ENCODE peak calls at places on chromosomes 2 and 18, in eight cellular contexts. One of them, this sample, is unnamed.

GRCh38 chr2:70919672-70920366 is 15.9 kb upstream of the ATP6V1B1 start:
- DNase-seq in glomerular endothelial cell: peak
- DNase-seq in sigmoid colon: peak
- DNase-seq in NCI-H1105: no peak
- DNase-seq in HuH-7.5: peak
- DNase-seq in activated CD4-positive, alpha-beta T cell treated with anti-CD3 and anti-CD28 coated beads, Interleukin-2, amount 10 ng/mL, durations not matched to agents 7 days and 5 days: peak
- DNase-seq in stimulated activated CD4-positive, alpha-beta T cell treated with anti-CD3 and anti-CD28 coated beads, Interleukin-1b, Interleukin-23, amount 100 ng/mL, for 48 hours: peak
- DNase-seq in T-cell: peak
- DNase-seq in this sample: peak

GRCh38 chr2:215436705-215437570 is 1.1 kb upstream of the FN1 start:
- DNase-seq in T-cell: no peak
- DNase-seq in NCI-H1105: no peak
- DNase-seq in stimulated activated CD4-positive, alpha-beta T cell treated with anti-CD3 and anti-CD28 coated beads, Interleukin-1b, Interleukin-23, amount 100 ng/mL, for 48 hours: no peak
- DNase-seq in glomerular endothelial cell: no peak
- DNase-seq in HuH-7.5: no peak
- DNase-seq in sigmoid colon: no peak
- DNase-seq in activated CD4-positive, alpha-beta T cell treated with anti-CD3 and anti-CD28 coated beads, Interleukin-2, amount 10 ng/mL, durations not matched to agents 7 days and 5 days: no peak
- DNase-seq in this sample: no peak

GRCh38 chr2:222713007-222713406 is 41.5 kb downstream of the MOGAT1 start:
- DNase-seq in T-cell: no peak
- DNase-seq in NCI-H1105: no peak
- DNase-seq in HuH-7.5: no peak
- DNase-seq in stimulated activated CD4-positive, alpha-beta T cell treated with anti-CD3 and anti-CD28 coated beads, Interleukin-1b, Interleukin-23, amount 100 ng/mL, for 48 hours: no peak
- DNase-seq in glomerular endothelial cell: no peak
- DNase-seq in sigmoid colon: no peak
- DNase-seq in activated CD4-positive, alpha-beta T cell treated with anti-CD3 and anti-CD28 coated beads, Interleukin-2, amount 10 ng/mL, durations not matched to agents 7 days and 5 days: no peak
- DNase-seq in this sample: no peak

GRCh38 chr2:121256720-121257475 is 28.1 kb downstream of the TFCP2L1 start:
- DNase-seq in NCI-H1105: no peak
- DNase-seq in glomerular endothelial cell: no peak
- DNase-seq in HuH-7.5: no peak
- DNase-seq in T-cell: no peak
- DNase-seq in stimulated activated CD4-positive, alpha-beta T cell treated with anti-CD3 and anti-CD28 coated beads, Interleukin-1b, Interleukin-23, amount 100 ng/mL, for 48 hours: no peak
- DNase-seq in sigmoid colon: peak
- DNase-seq in activated CD4-positive, alpha-beta T cell treated with anti-CD3 and anti-CD28 coated beads, Interleukin-2, amount 10 ng/mL, durations not matched to agents 7 days and 5 days: no peak
- DNase-seq in this sample: peak

GRCh38 chr2:84888401-84889276 is 7.8 kb upstream of the TRABD2A start:
- DNase-seq in activated CD4-positive, alpha-beta T cell treated with anti-CD3 and anti-CD28 coated beads, Interleukin-2, amount 10 ng/mL, durations not matched to agents 7 days and 5 days: peak
- DNase-seq in NCI-H1105: no peak
- DNase-seq in stimulated activated CD4-positive, alpha-beta T cell treated with anti-CD3 and anti-CD28 coated beads, Interleukin-1b, Interleukin-23, amount 100 ng/mL, for 48 hours: peak
- DNase-seq in sigmoid colon: peak
- DNase-seq in T-cell: peak
- DNase-seq in glomerular endothelial cell: no peak
- DNase-seq in HuH-7.5: no peak
- DNase-seq in this sample: no peak

GRCh38 chr2:27408601-27409320 is 630 bp downstream of the PPM1G start:
- DNase-seq in NCI-H1105: no peak
- DNase-seq in sigmoid colon: no peak
- DNase-seq in glomerular endothelial cell: no peak
- DNase-seq in activated CD4-positive, alpha-beta T cell treated with anti-CD3 and anti-CD28 coated beads, Interleukin-2, amount 10 ng/mL, durations not matched to agents 7 days and 5 days: peak
- DNase-seq in T-cell: no peak
- DNase-seq in HuH-7.5: no peak
- DNase-seq in stimulated activated CD4-positive, alpha-beta T cell treated with anti-CD3 and anti-CD28 coated beads, Interleukin-1b, Interleukin-23, amount 100 ng/mL, for 48 hours: peak
- DNase-seq in this sample: peak

GRCh38 chr2:133200684-133201421 is 367.4 kb downstream of the NCKAP5 start:
- DNase-seq in NCI-H1105: no peak
- DNase-seq in HuH-7.5: no peak
- DNase-seq in glomerular endothelial cell: peak
- DNase-seq in T-cell: no peak
- DNase-seq in stimulated activated CD4-positive, alpha-beta T cell treated with anti-CD3 and anti-CD28 coated beads, Interleukin-1b, Interleukin-23, amount 100 ng/mL, for 48 hours: no peak
- DNase-seq in sigmoid colon: no peak
- DNase-seq in activated CD4-positive, alpha-beta T cell treated with anti-CD3 and anti-CD28 coated beads, Interleukin-2, amount 10 ng/mL, durations not matched to agents 7 days and 5 days: no peak
- DNase-seq in this sample: no peak

GRCh38 chr2:241315183-241315878 is at the start of gene HDLBP:
- DNase-seq in NCI-H1105: peak
- DNase-seq in stimulated activated CD4-positive, alpha-beta T cell treated with anti-CD3 and anti-CD28 coated beads, Interleukin-1b, Interleukin-23, amount 100 ng/mL, for 48 hours: peak
- DNase-seq in glomerular endothelial cell: peak
- DNase-seq in activated CD4-positive, alpha-beta T cell treated with anti-CD3 and anti-CD28 coated beads, Interleukin-2, amount 10 ng/mL, durations not matched to agents 7 days and 5 days: peak
- DNase-seq in sigmoid colon: peak
- DNase-seq in T-cell: peak
- DNase-seq in HuH-7.5: peak
- DNase-seq in this sample: peak

GRCh38 chr2:165277295-165277694 is 38.1 kb downstream of the SCN2A start:
- DNase-seq in T-cell: no peak
- DNase-seq in glomerular endothelial cell: no peak
- DNase-seq in HuH-7.5: no peak
- DNase-seq in stimulated activated CD4-positive, alpha-beta T cell treated with anti-CD3 and anti-CD28 coated beads, Interleukin-1b, Interleukin-23, amount 100 ng/mL, for 48 hours: no peak
- DNase-seq in sigmoid colon: no peak
- DNase-seq in NCI-H1105: peak
- DNase-seq in activated CD4-positive, alpha-beta T cell treated with anti-CD3 and anti-CD28 coated beads, Interleukin-2, amount 10 ng/mL, durations not matched to agents 7 days and 5 days: no peak
- DNase-seq in this sample: no peak

GRCh38 chr2:184628051-184628450 is 29.7 kb downstream of the ZNF804A start:
- DNase-seq in activated CD4-positive, alpha-beta T cell treated with anti-CD3 and anti-CD28 coated beads, Interleukin-2, amount 10 ng/mL, durations not matched to agents 7 days and 5 days: no peak
- DNase-seq in glomerular endothelial cell: no peak
- DNase-seq in sigmoid colon: no peak
- DNase-seq in HuH-7.5: no peak
- DNase-seq in T-cell: no peak
- DNase-seq in NCI-H1105: no peak
- DNase-seq in stimulated activated CD4-positive, alpha-beta T cell treated with anti-CD3 and anti-CD28 coated beads, Interleukin-1b, Interleukin-23, amount 100 ng/mL, for 48 hours: no peak
- DNase-seq in this sample: no peak

GRCh38 chr18:40612356-40612755 is 1342.7 kb upstream of the PIK3C3 start:
- DNase-seq in HuH-7.5: no peak
- DNase-seq in activated CD4-positive, alpha-beta T cell treated with anti-CD3 and anti-CD28 coated beads, Interleukin-2, amount 10 ng/mL, durations not matched to agents 7 days and 5 days: no peak
- DNase-seq in NCI-H1105: no peak
- DNase-seq in T-cell: no peak
- DNase-seq in sigmoid colon: no peak
- DNase-seq in stimulated activated CD4-positive, alpha-beta T cell treated with anti-CD3 and anti-CD28 coated beads, Interleukin-1b, Interleukin-23, amount 100 ng/mL, for 48 hours: no peak
- DNase-seq in glomerular endothelial cell: no peak
- DNase-seq in this sample: no peak

GRCh38 chr2:237596856-237597679 is 6.5 kb upstream of the RAB17 start:
- DNase-seq in NCI-H1105: no peak
- DNase-seq in T-cell: no peak
- DNase-seq in glomerular endothelial cell: no peak
- DNase-seq in activated CD4-positive, alpha-beta T cell treated with anti-CD3 and anti-CD28 coated beads, Interleukin-2, amount 10 ng/mL, durations not matched to agents 7 days and 5 days: no peak
- DNase-seq in sigmoid colon: peak
- DNase-seq in stimulated activated CD4-positive, alpha-beta T cell treated with anti-CD3 and anti-CD28 coated beads, Interleukin-1b, Interleukin-23, amount 100 ng/mL, for 48 hours: no peak
- DNase-seq in HuH-7.5: no peak
- DNase-seq in this sample: peak

GRCh38 chr18:74861154-74861553 is 263.5 kb downstream of the ZNF407 start:
- DNase-seq in stimulated activated CD4-positive, alpha-beta T cell treated with anti-CD3 and anti-CD28 coated beads, Interleukin-1b, Interleukin-23, amount 100 ng/mL, for 48 hours: no peak
- DNase-seq in activated CD4-positive, alpha-beta T cell treated with anti-CD3 and anti-CD28 coated beads, Interleukin-2, amount 10 ng/mL, durations not matched to agents 7 days and 5 days: no peak
- DNase-seq in HuH-7.5: peak
- DNase-seq in glomerular endothelial cell: no peak
- DNase-seq in sigmoid colon: no peak
- DNase-seq in NCI-H1105: no peak
- DNase-seq in T-cell: no peak
- DNase-seq in this sample: no peak

This sample was measured in sciatic nerve.